ENCODE peak calls at places on chromosomes 3 and 15, in seven cellular contexts. S is HCT116, R is H1, O is K562, Q is SK-N-SH, T is HepG2, N is GM12878. Z is an unnamed sample.

GRCh38 chr15:67177750-67178149 is 76.7 kb downstream of the AAGAB start:
- DNase-seq in S (no peak), R (no peak), O (no peak), Q (no peak), T (no peak), N (no peak), Z (no peak)

GRCh38 chr15:69648775-69649735 is 196.4 kb downstream of the RPLP1 start:
- DNase-seq in S (no peak), R (peak), O (no peak), Q (no peak), T (no peak), N (no peak), Z (no peak)

GRCh38 chr3:195154793-195155535 is 116.0 kb downstream of the XXYLT1 start:
- DNase-seq in S (no peak), R (no peak), O (peak), Q (peak), T (peak), N (no peak), Z (peak)

GRCh38 chr15:52295421-52295991 is at the start of gene MYO5C:
- DNase-seq in S (peak), R (peak), O (no peak), Q (peak), T (peak), N (no peak), Z (peak)

GRCh38 chr15:25556136-25556535 is 117.3 kb upstream of the UBE3A start:
- DNase-seq in S (no peak), R (no peak), O (no peak), Q (no peak), T (no peak), N (no peak), Z (no peak)

GRCh38 chr3:144586382-144586781 is 614.8 kb downstream of the DIPK2A start:
- DNase-seq in S (no peak), R (no peak), O (no peak), Q (no peak), T (peak), N (no peak), Z (peak)

GRCh38 chr15:45863881-45864580 is 229.2 kb downstream of the SQOR start:
- DNase-seq in S (no peak), R (no peak), O (no peak), Q (no peak), T (no peak), N (no peak), Z (no peak)

GRCh38 chr3:126346466-126346865 is 10.7 kb downstream of the KLF15 start:
- DNase-seq in S (no peak), R (no peak), O (no peak), Q (no peak), T (no peak), N (no peak), Z (no peak)

GRCh38 chr3:26840272-26840870 is 217.8 kb downstream of the LRRC3B start:
- DNase-seq in S (no peak), R (peak), O (no peak), Q (no peak), T (no peak), N (no peak), Z (no peak)

DNA sequence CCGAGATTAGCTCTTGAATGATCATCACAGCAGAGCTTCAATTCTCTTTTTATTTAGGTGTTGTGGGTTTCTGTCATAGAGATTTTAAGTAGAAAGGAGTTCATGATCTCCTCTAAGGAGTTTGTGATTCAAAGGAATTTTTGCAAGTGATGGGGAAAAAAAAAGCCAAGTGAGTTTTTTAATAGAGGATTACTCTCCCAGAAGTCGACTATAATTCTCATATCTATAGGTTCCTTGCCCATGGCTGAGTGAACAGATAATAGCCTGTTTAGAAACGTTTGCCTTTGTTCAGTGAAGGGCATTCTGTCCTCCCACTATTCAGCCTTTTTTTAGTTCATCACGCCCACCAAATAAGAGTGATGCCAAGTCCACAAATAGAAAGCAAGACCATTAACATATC is 398.3 kb upstream of the CNTN3 start:
- DNase-seq in S (no peak), R (no peak), O (no peak), Q (no peak), T (no peak), N (no peak), Z (no peak)
- TF ChIP-seq JUND in S (no peak), R (no peak), O (no peak), Q (no peak), T (no peak), N (no peak), Z (no peak)

GRCh38 chr3:71710906-71711494 is 14.2 kb downstream of the EIF4E3 start:
- DNase-seq in S (peak), R (no peak), O (peak), Q (peak), T (peak), N (peak), Z (peak)
- TF ChIP-seq JUND in S (no peak), R (no peak), O (no peak), Q (no peak), T (no peak), N (no peak), Z (no peak)

GRCh38 chr3:159252274-159252673 is 450.4 kb downstream of the MFSD1 start:
- DNase-seq in S (no peak), R (no peak), O (no peak), Q (no peak), T (no peak), N (no peak), Z (no peak)

GRCh38 chr3:159249472-159250131 is 447.7 kb downstream of the MFSD1 start:
- DNase-seq in S (no peak), R (no peak), O (no peak), Q (no peak), T (no peak), N (no peak), Z (no peak)

GRCh38 chr3:159253860-159254259 is 452.0 kb downstream of the MFSD1 start:
- DNase-seq in S (no peak), R (no peak), O (no peak), Q (no peak), T (no peak), N (no peak), Z (no peak)

GRCh38 chr3:159250961-159251360 is 449.1 kb downstream of the MFSD1 start:
- DNase-seq in S (no peak), R (no peak), O (no peak), Q (no peak), T (no peak), N (no peak), Z (no peak)

DNA sequence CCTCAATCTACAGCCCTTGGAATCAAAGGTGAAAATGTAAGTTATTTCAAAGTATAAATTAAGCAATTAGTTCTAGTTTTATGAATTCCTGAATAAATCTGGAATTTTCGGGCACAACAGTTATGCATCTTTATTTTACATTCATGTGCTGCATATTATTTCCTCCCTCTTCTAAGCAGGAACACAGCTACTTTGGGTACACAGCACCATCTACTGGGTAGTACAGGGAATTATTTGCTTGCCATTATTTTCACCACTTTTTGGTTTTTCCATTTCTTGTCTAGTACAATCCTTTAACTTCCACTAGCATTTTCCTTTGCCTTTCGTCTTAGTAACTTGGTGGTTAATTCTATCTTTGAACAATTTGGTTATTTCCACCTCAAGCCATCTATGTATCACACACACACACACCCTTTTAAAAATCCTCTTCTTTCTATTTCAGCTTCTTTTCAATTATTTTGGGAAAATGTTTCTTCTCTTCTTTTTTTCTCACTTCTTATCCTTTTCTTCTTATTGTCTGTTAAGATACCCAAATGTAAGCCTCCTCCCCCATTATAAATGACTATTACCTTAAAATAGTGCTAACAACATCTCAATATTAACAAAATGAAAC is 451.0 kb downstream of the MFSD1 start:
- DNase-seq in S (peak), R (no peak), O (peak), Q (peak), T (peak), N (peak), Z (peak)
- TF ChIP-seq JUND in S (no peak), R (no peak), O (no peak), Q (no peak), T (no peak), N (no peak), Z (no peak)

DNA sequence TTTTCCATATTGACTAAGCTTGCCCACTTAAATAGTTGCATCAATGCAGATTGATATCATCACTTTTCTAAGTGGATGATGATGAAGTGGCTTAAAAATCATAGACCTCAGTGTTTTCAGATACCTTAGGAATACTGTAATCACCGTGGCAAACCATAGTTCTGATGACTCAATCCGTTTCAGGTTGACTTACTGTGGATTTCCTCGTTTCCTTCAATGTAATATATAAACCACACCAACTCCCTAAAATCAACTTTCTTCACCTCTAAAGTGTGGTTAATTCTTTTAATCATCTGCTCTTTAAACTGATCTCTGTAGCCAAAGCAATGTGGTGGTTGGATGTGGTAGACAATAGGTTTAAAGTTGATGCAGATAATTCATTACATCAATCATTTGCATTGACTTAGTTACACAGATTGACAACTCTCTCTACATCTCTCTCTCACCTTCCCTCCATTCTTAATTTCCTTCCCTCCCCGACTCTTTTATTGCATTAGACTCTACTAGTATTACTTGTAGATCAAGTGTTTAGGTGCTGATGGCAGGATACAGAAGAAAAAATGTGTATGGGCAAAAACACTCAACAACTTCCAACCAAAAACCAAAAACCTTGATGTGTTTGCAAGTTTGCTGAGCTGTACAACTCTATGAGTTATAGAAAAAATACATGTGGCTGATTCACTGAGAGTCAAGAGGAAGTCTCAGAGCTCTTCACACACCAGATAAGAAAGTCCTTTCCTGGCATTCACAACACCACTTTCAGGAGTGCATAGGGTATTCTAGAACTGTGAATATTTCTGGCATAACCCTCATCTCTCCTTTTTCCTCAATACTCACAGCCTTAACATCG is 243.5 kb downstream of the NFKBIZ start:
- DNase-seq in S (no peak), R (no peak), O (no peak), Q (no peak), T (no peak), N (no peak), Z (no peak)
- TF ChIP-seq JUND in S (no peak), R (no peak), O (no peak), Q (no peak), T (no peak), N (no peak), Z (no peak)

Z was measured in T47D.